ENCODE peak calls at places on chromosomes 16 and 17, in nine cellular contexts. One of them, this sample, is unnamed.

GRCh38 chr16:30557397-30557949 is 701 bp downstream of the ZNF764 start:
- DNase-seq in SK-N-MC: no peak
- DNase-seq in spleen: no peak
- DNase-seq in HepG2: no peak
- DNase-seq in sigmoid colon: peak; percentile 75
- DNase-seq in H1: no peak
- DNase-seq in HL-60: peak; percentile 17
- DNase-seq in stomach: no peak
- DNase-seq in breast epithelium: no peak
- DNase-seq in this sample: no peak

GRCh38 chr17:80997471-80998387 is 6.1 kb downstream of the CHMP6 start:
- DNase-seq in sigmoid colon: no peak
- DNase-seq in H1: no peak
- DNase-seq in HL-60: no peak
- DNase-seq in stomach: no peak
- DNase-seq in breast epithelium: no peak
- DNase-seq in spleen: peak; percentile 68
- DNase-seq in HepG2: no peak
- DNase-seq in SK-N-MC: no peak
- DNase-seq in this sample: no peak

GRCh38 chr17:79942591-79943353 is 92.9 kb downstream of the TBC1D16 start:
- DNase-seq in spleen: peak; percentile 86
- DNase-seq in HepG2: no peak
- DNase-seq in H1: no peak
- DNase-seq in SK-N-MC: no peak
- DNase-seq in breast epithelium: peak; percentile 51
- DNase-seq in stomach: no peak
- DNase-seq in sigmoid colon: peak; percentile 70
- DNase-seq in HL-60: no peak
- DNase-seq in this sample: no peak

GRCh38 chr17:43398724-43399595 is at the start of gene ARL4D:
- DNase-seq in HepG2: peak; percentile 77
- DNase-seq in spleen: peak; percentile 95
- DNase-seq in stomach: peak; percentile 91
- DNase-seq in SK-N-MC: no peak
- DNase-seq in HL-60: peak; percentile 68
- DNase-seq in H1: no peak
- DNase-seq in breast epithelium: peak; percentile 80
- DNase-seq in sigmoid colon: peak; percentile 97
- DNase-seq in this sample: no peak

GRCh38 chr17:78785011-78785662 is 3.1 kb upstream of the CYTH1 start:
- DNase-seq in H1: no peak
- DNase-seq in HL-60: no peak
- DNase-seq in spleen: peak; percentile 66
- DNase-seq in stomach: no peak
- DNase-seq in sigmoid colon: peak; percentile 56
- DNase-seq in SK-N-MC: no peak
- DNase-seq in HepG2: no peak
- DNase-seq in breast epithelium: peak; percentile 39
- DNase-seq in this sample: no peak

GRCh38 chr17:8430966-8431365 is 4.7 kb upstream of the NDEL1 start:
- DNase-seq in HepG2: no peak
- DNase-seq in HL-60: no peak
- DNase-seq in sigmoid colon: peak; percentile 77
- DNase-seq in SK-N-MC: no peak
- DNase-seq in breast epithelium: peak; percentile 55
- DNase-seq in stomach: no peak
- DNase-seq in spleen: no peak
- DNase-seq in H1: no peak
- DNase-seq in this sample: no peak

GRCh38 chr17:57521606-57522435 is 223.3 kb downstream of the CCDC182 start:
- DNase-seq in spleen: no peak
- DNase-seq in stomach: no peak
- DNase-seq in sigmoid colon: no peak
- DNase-seq in HepG2: no peak
- DNase-seq in H1: no peak
- DNase-seq in SK-N-MC: no peak
- DNase-seq in breast epithelium: no peak
- DNase-seq in HL-60: no peak
- DNase-seq in this sample: no peak

GRCh38 chr17:29590979-29591736 is 1.7 kb upstream of the GIT1 start:
- DNase-seq in stomach: no peak
- DNase-seq in H1: no peak
- DNase-seq in SK-N-MC: no peak
- DNase-seq in HepG2: peak; percentile 58
- DNase-seq in HL-60: peak; percentile 18
- DNase-seq in sigmoid colon: peak; percentile 86
- DNase-seq in spleen: peak; percentile 85
- DNase-seq in breast epithelium: no peak
- DNase-seq in this sample: no peak

GRCh38 chr16:67969286-67970039 is 1.0 kb upstream of the SLC12A4 start:
- DNase-seq in SK-N-MC: no peak
- DNase-seq in spleen: peak; percentile 74
- DNase-seq in HepG2: peak; percentile 72
- DNase-seq in sigmoid colon: no peak
- DNase-seq in H1: no peak
- DNase-seq in breast epithelium: no peak
- DNase-seq in HL-60: no peak
- DNase-seq in stomach: no peak
- DNase-seq in this sample: no peak

GRCh38 chr16:70018254-70018653 is 67.1 kb downstream of the CLEC18A start:
- DNase-seq in HepG2: peak; percentile 80
- DNase-seq in spleen: no peak
- DNase-seq in H1: no peak
- DNase-seq in stomach: no peak
- DNase-seq in HL-60: peak; percentile 27
- DNase-seq in breast epithelium: no peak
- DNase-seq in SK-N-MC: no peak
- DNase-seq in sigmoid colon: no peak
- DNase-seq in this sample: no peak

GRCh38 chr17:81066072-81066471 is 31.1 kb downstream of the BAIAP2 start:
- DNase-seq in SK-N-MC: no peak
- DNase-seq in H1: no peak
- DNase-seq in HL-60: no peak
- DNase-seq in breast epithelium: no peak
- DNase-seq in spleen: no peak
- DNase-seq in sigmoid colon: no peak
- DNase-seq in HepG2: no peak
- DNase-seq in stomach: peak; percentile 88
- DNase-seq in this sample: no peak

GRCh38 chr17:78001182-78001581 is 42.7 kb downstream of the TNRC6C start:
- DNase-seq in H1: no peak
- DNase-seq in spleen: no peak
- DNase-seq in HL-60: no peak
- DNase-seq in stomach: no peak
- DNase-seq in SK-N-MC: no peak
- DNase-seq in breast epithelium: no peak
- DNase-seq in HepG2: no peak
- DNase-seq in sigmoid colon: no peak
- DNase-seq in this sample: no peak

GRCh38 chr17:9658593-9659211 is 13.4 kb downstream of the USP43 start:
- DNase-seq in stomach: no peak
- DNase-seq in breast epithelium: no peak
- DNase-seq in HepG2: no peak
- DNase-seq in HL-60: no peak
- DNase-seq in sigmoid colon: no peak
- DNase-seq in spleen: no peak
- DNase-seq in H1: no peak
- DNase-seq in SK-N-MC: no peak
- DNase-seq in this sample: no peak

GRCh38 chr17:38908676-38909181 is 16.7 kb upstream of the LASP1NB start:
- DNase-seq in breast epithelium: no peak
- DNase-seq in sigmoid colon: peak; percentile 68
- DNase-seq in HepG2: no peak
- DNase-seq in SK-N-MC: no peak
- DNase-seq in spleen: peak; percentile 74
- DNase-seq in HL-60: no peak
- DNase-seq in H1: no peak
- DNase-seq in stomach: no peak
- DNase-seq in this sample: no peak

GRCh38 chr17:76758570-76758969 is 20.7 kb downstream of the MFSD11 start:
- DNase-seq in H1: no peak
- DNase-seq in sigmoid colon: no peak
- DNase-seq in spleen: no peak
- DNase-seq in stomach: no peak
- DNase-seq in HepG2: no peak
- DNase-seq in HL-60: no peak
- DNase-seq in breast epithelium: no peak
- DNase-seq in SK-N-MC: no peak
- DNase-seq in this sample: no peak

GRCh38 chr16:8885674-8886592 is 3.8 kb downstream of the LITAFD start:
- DNase-seq in HepG2: peak; percentile 46
- DNase-seq in H1: no peak
- DNase-seq in breast epithelium: no peak
- DNase-seq in spleen: peak; percentile 72
- DNase-seq in HL-60: no peak
- DNase-seq in SK-N-MC: no peak
- DNase-seq in sigmoid colon: no peak
- DNase-seq in stomach: no peak
- DNase-seq in this sample: no peak

GRCh38 chr17:82281502-82282238 is 8.2 kb upstream of the CSNK1D start:
- DNase-seq in sigmoid colon: no peak
- DNase-seq in H1: no peak
- DNase-seq in HL-60: no peak
- DNase-seq in HepG2: no peak
- DNase-seq in SK-N-MC: no peak
- DNase-seq in spleen: peak; percentile 59
- DNase-seq in breast epithelium: no peak
- DNase-seq in stomach: peak; percentile 82
- DNase-seq in this sample: no peak

DNA sequence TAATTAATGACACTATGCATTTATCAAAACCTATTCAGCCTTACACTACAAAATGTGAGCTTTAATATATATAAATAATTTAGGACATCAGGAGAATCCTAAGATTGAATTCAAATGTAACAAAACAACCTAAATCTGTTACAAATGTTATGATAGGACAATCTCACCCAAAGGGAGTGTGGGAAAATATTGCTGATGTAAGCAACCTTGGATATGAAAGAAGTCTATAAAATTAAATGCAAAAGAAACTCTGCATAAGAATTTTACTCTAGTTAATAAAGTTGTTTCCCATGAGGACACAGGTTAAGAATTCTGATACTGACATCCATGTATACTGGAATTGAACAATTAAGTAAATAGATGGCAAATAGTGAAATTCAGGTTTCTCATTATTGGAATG is 424.5 kb upstream of the MON1B start:
- DNase-seq in breast epithelium: no peak
- DNase-seq in stomach: no peak
- DNase-seq in SK-N-MC: no peak
- DNase-seq in HL-60: no peak
- DNase-seq in spleen: no peak
- DNase-seq in sigmoid colon: no peak
- DNase-seq in HepG2: no peak
- DNase-seq in H1: no peak
- DNase-seq in this sample: no peak
- H3K4me3 ChIP-seq in breast epithelium: no peak overlapping the region
- H3K4me3 ChIP-seq in stomach: no peak overlapping the region
- H3K4me3 ChIP-seq in SK-N-MC: no peak overlapping the region
- H3K4me3 ChIP-seq in HL-60: no peak overlapping the region
- H3K4me3 ChIP-seq in spleen: no peak overlapping the region
- H3K4me3 ChIP-seq in sigmoid colon: no peak overlapping the region
- H3K4me3 ChIP-seq in HepG2: no peak overlapping the region
- H3K4me3 ChIP-seq in H1: no peak overlapping the region
- H3K4me3 ChIP-seq in this sample: no peak overlapping the region

DNA sequence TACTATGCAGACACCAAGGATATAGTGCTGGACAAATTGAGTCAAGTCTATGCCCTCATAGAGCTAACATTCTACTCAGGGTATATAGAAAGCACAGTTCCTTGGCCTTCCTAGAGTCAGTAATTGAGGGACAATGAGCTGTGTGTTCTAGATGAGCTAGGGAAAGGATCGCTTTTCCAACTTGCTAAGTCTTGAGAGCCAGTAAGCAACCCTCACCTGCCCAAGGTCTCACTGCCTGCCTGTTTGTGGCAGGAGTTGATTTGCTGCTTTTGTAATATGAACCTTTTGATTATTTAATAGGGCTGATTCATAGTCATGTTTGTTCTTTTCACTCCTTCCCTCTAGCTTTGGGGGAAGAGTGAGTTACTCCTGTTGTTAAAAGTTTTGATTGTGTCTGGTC is 6.5 kb downstream of the DDX42 start:
- DNase-seq in HepG2: no peak
- DNase-seq in H1: no peak
- DNase-seq in stomach: peak; percentile 41
- DNase-seq in SK-N-MC: no peak
- DNase-seq in breast epithelium: no peak
- DNase-seq in sigmoid colon: no peak
- DNase-seq in spleen: no peak
- DNase-seq in HL-60: no peak
- DNase-seq in this sample: no peak
- TF ChIP-seq POLR2AphosphoS5 in HepG2: no peak
- TF ChIP-seq POLR2AphosphoS5 in H1: no peak
- TF ChIP-seq POLR2AphosphoS5 in stomach: no peak
- TF ChIP-seq POLR2AphosphoS5 in SK-N-MC: no peak
- TF ChIP-seq POLR2AphosphoS5 in breast epithelium: no peak
- TF ChIP-seq POLR2AphosphoS5 in sigmoid colon: no peak
- TF ChIP-seq POLR2AphosphoS5 in spleen: no peak
- TF ChIP-seq POLR2AphosphoS5 in HL-60: no peak
- TF ChIP-seq POLR2AphosphoS5 in this sample: no peak

GRCh38 chr17:50947844-50948514 is 81.8 kb upstream of the TOB1 start:
- DNase-seq in HL-60: peak; percentile 58
- DNase-seq in sigmoid colon: peak; percentile 86
- DNase-seq in spleen: peak; percentile 81
- DNase-seq in H1: no peak
- DNase-seq in SK-N-MC: no peak
- DNase-seq in breast epithelium: peak; percentile 93
- DNase-seq in stomach: peak; percentile 96
- DNase-seq in HepG2: no peak
- DNase-seq in this sample: no peak
- H3K27ac ChIP-seq in HL-60: no peak overlapping the region
- H3K27ac ChIP-seq in sigmoid colon: peak overlapping the region; percentile 83
- H3K27ac ChIP-seq in spleen: peak overlapping the region; percentile 86
- H3K27ac ChIP-seq in H1: no peak overlapping the region
- H3K27ac ChIP-seq in SK-N-MC: no peak overlapping the region
- H3K27ac ChIP-seq in breast epithelium: peak overlapping the region; percentile 89
- H3K27ac ChIP-seq in stomach: peak overlapping the region; percentile 86
- H3K27ac ChIP-seq in HepG2: peak overlapping the region; percentile 12
- H3K27ac ChIP-seq in this sample: peak overlapping the region; percentile 87

DNA sequence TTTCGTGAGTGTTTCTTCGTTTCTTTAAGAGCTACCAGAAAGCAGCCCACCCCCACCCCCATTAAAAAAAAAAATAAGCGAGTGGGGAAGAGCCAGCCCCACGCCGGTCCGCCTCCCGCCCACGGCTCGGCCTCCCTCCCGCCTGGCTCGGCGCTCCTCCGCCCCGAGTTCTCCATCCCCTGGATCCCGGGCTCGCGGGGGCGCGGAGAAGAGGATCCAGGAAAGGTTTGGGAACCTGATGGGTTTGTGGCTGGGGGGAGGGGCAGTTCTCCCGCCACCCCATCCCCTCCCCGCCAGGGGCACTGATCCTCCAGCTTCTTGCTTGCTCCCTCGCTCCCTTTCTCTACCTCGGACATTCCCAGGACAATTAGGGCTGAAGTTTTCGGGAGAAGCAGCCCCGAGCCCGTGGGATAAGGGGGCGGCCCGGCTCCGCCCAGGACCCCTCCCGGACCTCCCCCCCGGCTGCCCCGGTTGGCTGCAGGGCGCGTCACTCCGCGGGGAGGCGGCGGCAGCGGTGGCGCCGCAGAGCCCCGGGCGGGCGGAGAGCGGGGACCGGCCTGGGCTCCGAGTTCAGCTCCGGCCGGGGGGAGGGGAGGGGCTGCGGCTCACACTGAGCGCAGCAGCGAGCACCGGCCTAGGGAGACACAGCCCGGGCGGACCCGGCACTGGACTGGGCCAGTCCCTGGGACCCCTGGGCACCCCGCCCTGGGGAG is 1.0 kb upstream of the SALL1 start:
- DNase-seq in HepG2: peak; percentile 79
- DNase-seq in sigmoid colon: no peak
- DNase-seq in HL-60: no peak
- DNase-seq in SK-N-MC: no peak
- DNase-seq in stomach: peak; percentile 34
- DNase-seq in spleen: no peak
- DNase-seq in H1: peak; percentile 77
- DNase-seq in breast epithelium: no peak
- DNase-seq in this sample: no peak
- H3K4me3 ChIP-seq in HepG2: peak overlapping the region; percentile 94
- H3K4me3 ChIP-seq in sigmoid colon: peak overlapping the region; percentile 52
- H3K4me3 ChIP-seq in HL-60: no peak overlapping the region
- H3K4me3 ChIP-seq in SK-N-MC: peak overlapping the region; percentile 60
- H3K4me3 ChIP-seq in stomach: peak overlapping the region; percentile 46
- H3K4me3 ChIP-seq in spleen: peak overlapping the region; percentile 11
- H3K4me3 ChIP-seq in H1: peak overlapping the region; percentile 77
- H3K4me3 ChIP-seq in breast epithelium: peak overlapping the region; percentile 52
- H3K4me3 ChIP-seq in this sample: no peak overlapping the region

This sample was measured in Panc1.